ENCODE peak calls at places on chromosome 9, in four cellular contexts. Y is neural progenitor cell, H is mammary epithelial cell, L is tibial nerve. O is an unnamed sample.

GRCh38 chr9:70696694-70697335 is 282.4 kb upstream of the KLF9 start:
- DNase-seq in Y (peak), H (no peak), L (no peak), O (no peak)

GRCh38 chr9:135332979-135333748 is 146.4 kb upstream of the PPP1R26 start:
- DNase-seq in Y (no peak), H (no peak), L (no peak), O (no peak)

GRCh38 chr9:17063535-17064135 is 71.2 kb upstream of the CNTLN start:
- DNase-seq in Y (peak), H (peak), L (peak), O (no peak)

GRCh38 chr9:123113185-123113584 is 79.7 kb downstream of the GPR21 start:
- DNase-seq in Y (no peak), H (no peak), L (no peak), O (no peak)

GRCh38 chr9:76810377-76810957 is 46.2 kb downstream of the PCA3 start:
- DNase-seq in Y (peak), H (peak), L (peak), O (no peak)

GRCh38 chr9:22215492-22215891 is 206.4 kb upstream of the CDKN2B start:
- DNase-seq in Y (no peak), H (no peak), L (no peak), O (no peak)

GRCh38 chr9:78691531-78691930 is 394.6 kb downstream of the PSAT1 start:
- DNase-seq in Y (no peak), H (no peak), L (no peak), O (no peak)

GRCh38 chr9:92196909-92197308 is 81.7 kb upstream of the SPTLC1 start:
- DNase-seq in Y (no peak), H (peak), L (no peak), O (peak)

GRCh38 chr9:108056805-108057386 is 567.3 kb upstream of the KLF4 start:
- DNase-seq in Y (no peak), H (peak), L (no peak), O (no peak)

GRCh38 chr9:86098793-86099694 is at the start of gene GOLM1:
- DNase-seq in Y (peak), H (peak), L (no peak), O (no peak)

GRCh38 chr9:127136880-127137639 is 14.6 kb upstream of the ANGPTL2 start:
- DNase-seq in Y (no peak), H (no peak), L (no peak), O (no peak)

GRCh38 chr9:757246-757881 is 84.1 kb upstream of the DMRT1 start:
- DNase-seq in Y (peak), H (peak), L (no peak), O (no peak)

GRCh38 chr9:93072383-93072795 is 13.9 kb downstream of the SUSD3 start:
- DNase-seq in Y (no peak), H (no peak), L (no peak), O (peak)

GRCh38 chr9:101455656-101456235 is 20.2 kb upstream of the ALDOB start:
- DNase-seq in Y (no peak), H (no peak), L (no peak), O (no peak)

GRCh38 chr9:70036641-70037040 is 7.0 kb upstream of the MAMDC2 start:
- DNase-seq in Y (no peak), H (no peak), L (no peak), O (no peak)

GRCh38 chr9:104927912-104928740 is at the start of gene ABCA1:
- DNase-seq in Y (peak), H (peak), L (peak), O (no peak)

GRCh38 chr9:811101-811531 is 30.4 kb upstream of the DMRT1 start:
- DNase-seq in Y (no peak), H (peak), L (no peak), O (no peak)

GRCh38 chr9:129719135-129719534 is 33.7 kb downstream of the PTGES start:
- DNase-seq in Y (peak), H (no peak), L (no peak), O (no peak)
- TF ChIP-seq CTCF in Y (peak), H (no peak), L (no peak), O (no peak)

GRCh38 chr9:114590328-114590727 is 2.8 kb downstream of the ATP6V1G1 start:
- DNase-seq in Y (no peak), H (no peak), L (no peak), O (no peak)
- H3K4me3 ChIP-seq in Y (no peak), H (no peak), L (no peak), O (no peak)

GRCh38 chr9:23324511-23324910 is 501.5 kb downstream of the ELAVL2 start:
- DNase-seq in Y (no peak), H (no peak), L (no peak), O (no peak)

GRCh38 chr9:23319092-23319491 is 506.9 kb downstream of the ELAVL2 start:
- DNase-seq in Y (no peak), H (no peak), L (no peak), O (no peak)

GRCh38 chr9:23321049-23321448 is 505.0 kb downstream of the ELAVL2 start:
- DNase-seq in Y (no peak), H (no peak), L (no peak), O (no peak)

GRCh38 chr9:23326597-23326996 is 499.4 kb downstream of the ELAVL2 start:
- DNase-seq in Y (no peak), H (no peak), L (no peak), O (no peak)

GRCh38 chr9:23322392-23322791 is 503.6 kb downstream of the ELAVL2 start:
- DNase-seq in Y (peak), H (peak), L (no peak), O (no peak)
- TF ChIP-seq CTCF in Y (peak), H (peak), L (no peak), O (no peak)

GRCh38 chr9:119368179-119368578 is 1.1 kb downstream of the BRINP1 start:
- DNase-seq in Y (peak), H (no peak), L (no peak), O (no peak)
- H3K4me3 ChIP-seq in Y (peak), H (peak), L (no peak), O (no peak)

DNA sequence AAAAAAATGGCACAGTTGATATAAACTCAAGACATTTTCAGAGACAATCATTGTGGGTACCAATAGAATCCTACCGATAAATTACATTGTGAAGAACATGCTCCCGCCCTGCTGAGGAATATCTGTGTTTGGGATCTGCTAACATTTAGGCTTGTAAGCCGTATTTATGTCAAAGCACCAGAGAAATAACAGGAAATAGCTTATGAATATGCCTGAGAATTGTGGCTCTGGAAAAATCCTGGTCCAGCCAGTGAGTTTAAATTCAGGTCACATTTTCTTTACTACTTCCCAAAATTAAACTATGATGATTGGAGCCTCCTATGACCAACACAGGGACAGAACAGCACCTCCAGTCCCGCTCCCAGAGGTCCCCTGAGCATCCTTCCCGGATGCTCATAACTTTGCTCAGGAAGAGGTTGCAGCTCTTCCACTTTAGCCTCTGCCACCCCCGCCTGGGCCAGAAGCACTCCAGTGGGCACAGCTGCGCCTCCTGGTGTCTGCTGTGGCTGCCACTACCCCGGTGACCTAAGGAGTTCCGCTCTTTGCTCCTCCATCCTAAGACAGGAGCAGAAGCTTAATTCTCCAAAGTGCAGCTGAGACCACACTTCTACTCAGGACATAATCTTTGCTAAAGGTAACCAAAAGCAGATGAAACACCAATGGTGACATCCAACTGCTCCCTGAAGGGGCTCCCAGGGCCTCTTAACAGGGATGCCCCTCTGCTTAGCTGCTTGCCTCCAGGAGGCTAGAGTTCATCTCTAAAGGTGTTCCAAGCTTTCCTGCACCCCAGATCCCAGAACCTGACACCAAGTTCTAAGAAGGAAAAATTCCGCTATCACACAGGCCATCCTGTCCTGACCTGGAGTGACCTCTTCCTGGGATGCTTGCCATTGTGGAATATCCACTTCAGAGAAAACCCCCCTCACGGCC is 58.8 kb downstream of the SLC1A1 start:
- DNase-seq in Y (peak), H (no peak), L (no peak), O (no peak)
- TF ChIP-seq CTCF in Y (peak), H (no peak), L (no peak), O (peak)

DNA sequence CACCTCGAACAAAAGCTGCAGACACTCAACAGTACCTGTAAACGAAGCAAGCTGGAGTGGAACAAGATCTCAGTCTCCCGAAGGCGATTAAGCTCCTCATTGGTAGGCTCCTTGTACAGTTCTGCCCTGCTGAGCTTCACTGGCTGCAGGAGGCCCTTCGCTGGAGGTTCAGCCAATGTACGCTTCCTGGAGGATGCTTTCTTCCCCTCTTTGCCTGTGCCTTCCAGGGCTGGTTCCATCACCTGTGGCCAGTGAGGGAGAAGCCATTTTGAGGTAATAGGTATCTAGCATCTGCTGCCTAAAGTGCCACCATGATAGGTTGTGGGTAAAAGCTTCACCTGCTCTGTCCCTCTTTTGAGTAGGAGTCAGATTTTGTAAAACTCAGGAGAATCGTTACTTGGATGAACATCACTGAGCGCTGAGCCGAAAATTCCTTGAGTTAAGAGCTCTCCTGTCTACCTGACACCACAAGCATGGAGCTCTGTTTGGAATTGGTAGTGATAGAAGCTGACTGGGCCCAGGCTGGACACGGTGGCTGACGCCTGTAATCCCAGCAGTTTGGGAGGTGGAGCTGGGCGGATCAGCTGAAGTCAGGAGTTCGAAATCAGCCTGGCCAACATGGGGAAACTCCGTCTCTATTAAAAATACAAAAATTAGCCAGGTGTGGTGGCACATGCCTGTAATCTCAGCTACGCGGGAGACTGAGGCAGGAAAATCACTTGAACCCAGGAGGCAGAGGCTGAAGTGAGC is 1.4 kb downstream of the NOL6 start:
- DNase-seq in Y (no peak), H (no peak), L (no peak), O (no peak)
- H3K4me3 ChIP-seq in Y (peak), H (peak), L (no peak), O (peak)

GRCh38 chr9:89060790-89061189 is 69.5 kb downstream of the S1PR3 start:
- DNase-seq in Y (no peak), H (no peak), L (no peak), O (no peak)
- TF ChIP-seq CTCF in Y (no peak), H (no peak), L (no peak), O (no peak)

GRCh38 chr9:3793363-3793762 is 267.6 kb upstream of the RFX3 start:
- DNase-seq in Y (no peak), H (no peak), L (no peak), O (no peak)

GRCh38 chr9:3788211-3788610 is 262.4 kb upstream of the RFX3 start:
- DNase-seq in Y (no peak), H (no peak), L (no peak), O (no peak)

DNA sequence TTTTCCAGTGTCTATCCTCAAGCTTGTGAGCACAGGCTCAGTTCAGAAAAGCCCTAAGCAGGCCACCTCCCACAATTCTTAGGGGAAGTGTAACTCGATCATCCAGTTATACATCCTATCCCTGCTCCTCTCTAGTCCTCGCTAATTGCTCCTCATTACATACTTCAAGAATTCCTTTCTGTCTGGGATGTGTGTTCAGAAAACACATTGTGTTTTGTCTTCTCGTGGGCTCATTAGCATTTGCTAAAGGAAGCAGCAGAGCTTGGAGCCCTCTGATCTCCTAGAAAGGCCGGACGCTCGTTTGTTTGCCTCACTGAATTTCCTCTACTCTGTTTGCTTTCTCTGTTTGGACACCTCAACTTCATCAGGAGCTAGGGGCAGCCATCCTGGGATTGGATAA is 268.2 kb upstream of the RFX3 start:
- DNase-seq in Y (peak), H (no peak), L (no peak), O (no peak)
- H3K4me3 ChIP-seq in Y (peak), H (no peak), L (no peak), O (no peak)

GRCh38 chr9:37433754-37434435 is 11.4 kb downstream of the GRHPR start:
- DNase-seq in Y (peak), H (no peak), L (no peak), O (no peak)

GRCh38 chr9:37432020-37432419 is 9.5 kb downstream of the GRHPR start:
- DNase-seq in Y (no peak), H (no peak), L (no peak), O (no peak)

GRCh38 chr9:37429441-37430285 is 7.2 kb downstream of the GRHPR start:
- DNase-seq in Y (no peak), H (no peak), L (no peak), O (no peak)

GRCh38 chr9:37428345-37428744 is 5.8 kb downstream of the GRHPR start:
- DNase-seq in Y (no peak), H (no peak), L (no peak), O (no peak)

DNA sequence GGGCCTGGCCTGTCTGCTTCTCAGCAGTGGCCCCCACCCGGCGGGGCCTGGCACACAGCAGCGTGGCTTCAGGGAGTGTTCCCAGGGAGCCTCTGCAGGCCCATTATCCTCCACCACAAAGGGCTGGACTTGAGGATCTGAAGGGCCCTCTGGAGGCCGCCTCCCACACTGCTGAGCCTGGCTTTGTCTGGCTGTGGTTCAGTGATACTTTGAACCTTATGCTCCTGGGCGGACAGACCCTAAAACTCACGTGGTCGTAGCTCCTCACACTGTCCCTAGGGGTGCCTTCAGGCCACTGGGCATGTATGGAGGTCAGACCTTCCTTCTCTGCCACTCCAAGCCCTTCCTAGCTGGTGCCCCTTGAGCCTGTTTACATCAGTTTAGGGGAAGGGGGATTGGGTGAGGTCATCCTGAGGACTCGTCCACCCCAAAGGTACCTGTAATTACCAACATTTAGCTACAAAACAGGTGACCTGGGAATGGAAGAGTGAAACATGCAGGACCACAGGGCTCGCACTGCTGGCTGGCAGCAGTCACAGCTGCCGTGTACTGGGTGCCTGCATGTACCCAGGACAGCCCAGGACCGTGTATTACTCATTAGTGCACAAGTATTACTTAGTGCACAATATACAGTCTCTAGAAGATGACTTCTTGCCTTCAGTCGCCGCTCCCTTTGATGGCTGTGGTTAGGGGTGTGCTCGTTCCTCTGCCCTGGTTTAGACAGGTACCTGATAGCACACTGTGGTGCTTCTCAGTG is 8.5 kb downstream of the GRHPR start:
- DNase-seq in Y (peak), H (no peak), L (no peak), O (no peak)
- TF ChIP-seq CTCF in Y (peak), H (no peak), L (peak), O (no peak)

GRCh38 chr9:136700959-136701664 is 11.3 kb upstream of the DIPK1B start:
- DNase-seq in Y (no peak), H (no peak), L (no peak), O (no peak)
- H3K4me3 ChIP-seq in Y (no peak), H (no peak), L (peak), O (no peak)